ENCODE peak calls at places on chromosome 21, in nine cellular contexts. V is fibroblast of lung; M is occipital lobe; A is T-helper 1 cell; W is GM19239; C is cardiac fibroblast; R is small intestine; E is activated CD4-positive, alpha-beta T cell treated with anti-CD3 and anti-CD28 coated beads for 48 hours; Q is GM04503. H is an unnamed sample.

GRCh38 chr21:30984897-30985296 is 53.4 kb downstream of the KRTAP19-8 start:
- DNase-seq in V (no peak), M (no peak), A (no peak), W (no peak), C (no peak), R (no peak), E (no peak), Q (no peak), H (no peak)

GRCh38 chr21:44399955-44400790 is 46.8 kb downstream of the TRPM2 start:
- DNase-seq in V (no peak), M (no peak), A (no peak), W (no peak), C (no peak), R (no peak), E (no peak), Q (no peak), H (no peak)

GRCh38 chr21:32461503-32461902 is 49.0 kb downstream of the EVA1C start:
- DNase-seq in V (no peak), M (no peak), A (no peak), W (no peak), C (no peak), R (no peak), E (no peak), Q (no peak), H (no peak)

GRCh38 chr21:21921410-21922232 is 923.4 kb downstream of the NCAM2 start:
- DNase-seq in V (peak; percentile 28), M (no peak), A (no peak), W (no peak), C (peak; percentile 37), R (peak; percentile 5), E (no peak), Q (no peak), H (no peak)

GRCh38 chr21:45430521-45431501 is 25.8 kb downstream of the COL18A1 start:
- DNase-seq in V (peak; percentile 83), M (no peak), A (no peak), W (no peak), C (no peak), R (no peak), E (no peak), Q (no peak), H (no peak)

GRCh38 chr21:41953831-41954653 is at the start of gene C2CD2:
- DNase-seq in V (peak; percentile 76), M (peak; percentile 14), A (no peak), W (peak; percentile 93), C (peak; percentile 65), R (peak; percentile 51), E (peak; percentile 38), Q (no peak), H (no peak)

GRCh38 chr21:42674351-42674940 is 21.0 kb downstream of the PDE9A start:
- DNase-seq in V (no peak), M (no peak), A (no peak), W (no peak), C (peak; percentile 15), R (no peak), E (no peak), Q (no peak), H (peak; percentile 92)

GRCh38 chr21:33655591-33656221 is 13.4 kb downstream of the ITSN1 start:
- DNase-seq in V (peak; percentile 98), M (no peak), A (no peak), W (no peak), C (peak; percentile 94), R (peak; percentile 93), E (no peak), Q (no peak), H (no peak)

GRCh38 chr21:43866659-43867331 is 1.8 kb downstream of the AGPAT3 start:
- DNase-seq in V (no peak), M (no peak), A (peak; percentile 57), W (peak; percentile 54), C (peak; percentile 9), R (peak; percentile 94), E (peak; percentile 70), Q (no peak), H (no peak)

GRCh38 chr21:43608225-43608624 is 51.1 kb downstream of the HSF2BP start:
- DNase-seq in V (peak; percentile 92), M (no peak), A (no peak), W (no peak), C (peak; percentile 93), R (no peak), E (no peak), Q (no peak), H (no peak)

GRCh38 chr21:35850029-35850428 is 210.3 kb downstream of the SETD4 start:
- DNase-seq in V (peak; percentile 52), M (no peak), A (no peak), W (no peak), C (peak; percentile 86), R (no peak), E (no peak), Q (peak; percentile 51), H (no peak)

GRCh38 chr21:26842976-26843911 is 2.0 kb downstream of the ADAMTS1 start:
- DNase-seq in V (peak; percentile 94), M (peak; percentile 83), A (no peak), W (no peak), C (peak; percentile 98), R (peak; percentile 40), E (peak; percentile 28), Q (peak; percentile 81), H (no peak)

GRCh38 chr21:45957986-45958610 is 23.5 kb upstream of the COL6A1 start:
- DNase-seq in V (peak; percentile 31), M (no peak), A (no peak), W (no peak), C (peak; percentile 86), R (no peak), E (no peak), Q (peak; percentile 81), H (no peak)

GRCh38 chr21:23111070-23111605 is 2112.9 kb downstream of the NCAM2 start:
- DNase-seq in V (no peak), M (no peak), A (no peak), W (no peak), C (no peak), R (no peak), E (no peak), Q (no peak), H (no peak)

GRCh38 chr21:44478124-44478800 is 23.0 kb downstream of the LRRC3 start:
- DNase-seq in V (no peak), M (no peak), A (no peak), W (no peak), C (no peak), R (peak; percentile 30), E (no peak), Q (no peak), H (no peak)

GRCh38 chr21:17451364-17451869 is 61.4 kb upstream of the CXADR start:
- DNase-seq in V (peak; percentile 82), M (no peak), A (no peak), W (no peak), C (peak; percentile 84), R (no peak), E (no peak), Q (no peak), H (no peak)

GRCh38 chr21:15932681-15933200 is 203.0 kb downstream of the USP25 start:
- DNase-seq in V (peak; percentile 54), M (no peak), A (no peak), W (no peak), C (no peak), R (no peak), E (no peak), Q (no peak), H (no peak)

GRCh38 chr21:27741736-27742135 is 774.8 kb upstream of the ADAMTS5 start:
- DNase-seq in V (no peak), M (no peak), A (no peak), W (no peak), C (peak; percentile 52), R (no peak), E (no peak), Q (no peak), H (no peak)

GRCh38 chr21:15408089-15408488 is 321.7 kb upstream of the USP25 start:
- DNase-seq in V (no peak), M (no peak), A (no peak), W (no peak), C (no peak), R (no peak), E (no peak), Q (no peak), H (no peak)

GRCh38 chr21:41345934-41346685 is 15.7 kb upstream of the MX2 start:
- DNase-seq in V (no peak), M (no peak), A (no peak), W (no peak), C (no peak), R (no peak), E (no peak), Q (no peak), H (no peak)

GRCh38 chr21:40049031-40049958 is 182.1 kb downstream of the PCP4 start:
- DNase-seq in V (peak; percentile 84), M (no peak), A (no peak), W (no peak), C (no peak), R (no peak), E (peak; percentile 14), Q (no peak), H (no peak)

GRCh38 chr21:29642551-29643245 is 297.1 kb downstream of the GRIK1 start:
- DNase-seq in V (no peak), M (no peak), A (no peak), W (no peak), C (no peak), R (no peak), E (no peak), Q (no peak), H (no peak)

GRCh38 chr21:38440746-38441145 is 57.5 kb downstream of the ERG start:
- DNase-seq in V (peak; percentile 97), M (no peak), A (no peak), W (no peak), C (peak; percentile 92), R (no peak), E (no peak), Q (peak; percentile 46), H (no peak)

GRCh38 chr21:33884361-33885157 is 31.0 kb downstream of the ATP5PO start:
- DNase-seq in V (peak; percentile 85), M (no peak), A (no peak), W (no peak), C (peak; percentile 6), R (no peak), E (no peak), Q (peak; percentile 83), H (no peak)

GRCh38 chr21:29547998-29548397 is 249.3 kb downstream of the BACH1 start:
- DNase-seq in V (no peak), M (no peak), A (no peak), W (no peak), C (no peak), R (no peak), E (no peak), Q (no peak), H (no peak)

GRCh38 chr21:19322360-19322759 is 918.8 kb upstream of the TMPRSS15 start:
- DNase-seq in V (no peak), M (no peak), A (no peak), W (no peak), C (no peak), R (peak; percentile 25), E (no peak), Q (no peak), H (no peak)

H was measured in SK-N-MC.